ENCODE peak calls at places on chromosomes 16 and 17, in five cellular contexts. N is NCI-H1694 treated with DMSO at 0.1 percent for 48 hours, Q is T-cell, P is anterior cingulate cortex, Y is T-helper 2 cell. I is an unnamed sample.

GRCh38 chr17:27366438-27366837 is 72.5 kb downstream of the WSB1 start:
- DNase-seq in Y (no peak), N (no peak), P (no peak), Q (no peak), I (no peak)

GRCh38 chr17:49496183-49496865 is 1.2 kb downstream of the NGFR start:
- DNase-seq in Q (peak), N (peak), Y (peak), P (peak), I (peak)

GRCh38 chr17:77594416-77595209 is 363.9 kb upstream of the TNRC6C start:
- DNase-seq in Q (no peak), N (no peak), Y (no peak), P (no peak), I (no peak)

GRCh38 chr17:7846765-7847661 is 7.9 kb upstream of the TMEM88 start:
- DNase-seq in Q (no peak), P (no peak), Y (no peak), N (no peak), I (no peak)

GRCh38 chr16:4358831-4359561 is 7.9 kb upstream of the PAM16 start:
- DNase-seq in N (no peak), Y (peak), Q (peak), P (no peak), I (peak)

GRCh38 chr16:86231321-86231995 is 278.9 kb upstream of the FOXF1 start:
- DNase-seq in P (no peak), N (no peak), Y (no peak), Q (no peak), I (no peak)

GRCh38 chr16:1839554-1839953 is 12.5 kb downstream of the FAHD1 start:
- DNase-seq in Q (no peak), N (no peak), Y (no peak), P (no peak), I (no peak)

GRCh38 chr17:17712268-17712924 is 31.1 kb downstream of the RAI1 start:
- DNase-seq in Q (no peak), N (no peak), P (no peak), Y (no peak), I (no peak)

GRCh38 chr17:49063652-49064051 is 66.5 kb downstream of the IGF2BP1 start:
- DNase-seq in Q (no peak), P (peak), Y (no peak), N (no peak), I (peak)

GRCh38 chr16:87608400-87608985 is 6.2 kb downstream of the JPH3 start:
- DNase-seq in P (no peak), Y (no peak), N (no peak), Q (peak), I (no peak)

GRCh38 chr17:5283531-5284315 is 1.6 kb downstream of the RABEP1 start:
- DNase-seq in Y (no peak), Q (no peak), N (no peak), P (no peak), I (no peak)

GRCh38 chr16:88737298-88738166 is 31.2 kb downstream of the CTU2 start:
- DNase-seq in N (peak), Y (peak), P (no peak), Q (peak), I (peak)

GRCh38 chr17:47204722-47205418 is 4.3 kb upstream of the MYL4 start:
- DNase-seq in N (peak), P (no peak), Y (no peak), Q (peak), I (no peak)

GRCh38 chr17:64148017-64148631 is 18.2 kb upstream of the ERN1 start:
- DNase-seq in P (no peak), Q (no peak), Y (no peak), N (peak), I (no peak)

GRCh38 chr17:51585514-51586104 is 325.3 kb downstream of the UTP18 start:
- DNase-seq in Y (no peak), P (no peak), N (no peak), Q (no peak), I (peak)

GRCh38 chr17:55384833-55385232 is 36.8 kb downstream of the MMD start:
- DNase-seq in N (no peak), Y (no peak), Q (no peak), P (no peak), I (no peak)

GRCh38 chr17:30565073-30565935 is 88.1 kb downstream of the GOSR1 start:
- DNase-seq in Y (no peak), P (no peak), N (no peak), Q (no peak), I (no peak)

GRCh38 chr17:57142925-57143324 is 57.9 kb downstream of the AKAP1 start:
- DNase-seq in N (no peak), Y (no peak), Q (no peak), P (no peak), I (no peak)

GRCh38 chr17:7512105-7512504 is 27.9 kb downstream of the POLR2A start:
- DNase-seq in Q (no peak), P (no peak), N (no peak), Y (no peak), I (no peak)

I was measured in substantia nigra.